ENCODE peak calls at places on chromosomes 1 and 21, in four cellular contexts. P, L, A and B are unnamed samples.

GRCh38 chr1:38044224-38045215 is 2.1 kb downstream of the POU3F1 start:
- DNase-seq in P (no peak), L (no peak), A (no peak), B (no peak)

GRCh38 chr1:201447911-201448871 is 20.8 kb downstream of the PHLDA3 start:
- DNase-seq in P (peak), L (peak), A (peak), B (peak)

GRCh38 chr1:219324629-219325367 is 151.1 kb downstream of the LYPLAL1 start:
- DNase-seq in P (peak), L (no peak), A (no peak), B (peak)

GRCh38 chr21:38306833-38307232 is 50.0 kb downstream of the KCNJ15 start:
- DNase-seq in P (peak), L (no peak), A (no peak), B (peak)

GRCh38 chr1:39901486-39902120 is at the start of gene MYCL:
- DNase-seq in P (peak), L (peak), A (peak), B (peak)

GRCh38 chr1:246365708-246366107 is 141.4 kb downstream of the SMYD3 start:
- DNase-seq in P (no peak), L (no peak), A (no peak), B (no peak)

GRCh38 chr1:77536813-77537212 is 145.6 kb downstream of the ZZZ3 start:
- DNase-seq in P (peak), L (no peak), A (no peak), B (peak)

GRCh38 chr1:206001476-206001888 is 1.7 kb downstream of the RAB7B start:
- DNase-seq in P (peak), L (no peak), A (peak), B (peak)

GRCh38 chr1:11804666-11805453 is 904 bp downstream of the MTHFR start:
- DNase-seq in P (no peak), L (no peak), A (peak), B (peak)

GRCh38 chr21:45638707-45639106 is 4.8 kb upstream of the PCBP3 start:
- DNase-seq in P (no peak), L (no peak), A (no peak), B (no peak)

GRCh38 chr21:33327792-33328433 is 3.1 kb downstream of the IFNAR1 start:
- DNase-seq in P (no peak), L (no peak), A (no peak), B (no peak)

GRCh38 chr1:228691926-228692325 is 43.4 kb upstream of the RHOU start:
- DNase-seq in P (peak), L (peak), A (no peak), B (peak)

GRCh38 chr1:21904725-21905520 is 32.2 kb downstream of the HSPG2 start:
- DNase-seq in P (peak), L (no peak), A (peak), B (peak)

GRCh38 chr1:87766737-87767136 is 438.1 kb downstream of the LMO4 start:
- DNase-seq in P (peak), L (no peak), A (no peak), B (peak)

GRCh38 chr1:217965156-217965786 is 319.8 kb upstream of the RRP15 start:
- DNase-seq in P (no peak), L (no peak), A (no peak), B (no peak)

DNA sequence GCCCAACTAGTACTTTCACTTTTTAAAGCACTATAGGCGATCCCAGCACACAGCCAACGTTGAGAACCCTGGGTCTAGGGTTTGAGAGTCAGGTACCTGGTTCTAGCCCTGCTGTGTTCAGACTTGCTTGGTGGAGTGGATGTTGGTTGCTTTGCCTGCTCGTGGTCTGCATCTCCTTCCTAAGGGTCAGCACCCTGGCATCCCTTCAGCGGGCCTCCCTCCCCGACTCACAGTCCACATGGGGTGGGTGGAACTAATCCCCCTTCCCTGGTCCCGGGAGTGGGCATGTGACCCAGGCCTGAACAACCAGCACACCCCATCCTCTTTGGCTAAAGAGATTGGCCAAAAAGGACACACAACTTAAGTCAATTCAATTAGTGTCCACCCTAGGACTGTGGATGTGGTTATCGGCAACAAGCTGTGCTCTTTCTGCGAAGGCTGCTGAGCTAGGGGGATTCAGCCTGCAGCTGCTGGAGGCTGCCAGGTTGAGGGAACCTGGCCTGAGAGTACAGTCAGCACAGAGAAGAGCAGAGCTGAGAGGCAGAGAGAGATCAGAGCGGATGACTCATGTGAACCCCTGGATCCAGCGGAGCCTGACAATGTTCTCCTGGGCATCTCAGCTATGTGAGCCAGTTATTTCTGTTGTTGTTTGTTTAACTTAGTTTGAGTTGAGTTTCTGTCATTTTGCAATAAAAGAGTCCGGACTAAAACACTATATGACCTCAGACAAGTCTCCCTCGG is 138.9 kb downstream of the ACTL8 start:
- DNase-seq in P (no peak), L (no peak), A (no peak), B (peak)
- TF ChIP-seq BHLHE40 in P (no peak), L (no peak), A (no peak), B (no peak)

GRCh38 chr1:74697832-74698231 is 24.2 kb upstream of the ERICH3 start:
- DNase-seq in P (no peak), L (no peak), A (no peak), B (no peak)

GRCh38 chr1:74699331-74699730 is 25.7 kb upstream of the ERICH3 start:
- DNase-seq in P (no peak), L (no peak), A (no peak), B (no peak)

GRCh38 chr1:74703386-74704182 is 29.3 kb downstream of the CRYZ start:
- DNase-seq in P (no peak), L (no peak), A (no peak), B (no peak)
- TF ChIP-seq BHLHE40 in P (no peak), L (no peak), A (no peak), B (no peak)

GRCh38 chr1:163085041-163085903 is 16.1 kb downstream of the RGS4 start:
- DNase-seq in P (no peak), L (no peak), A (no peak), B (peak)

GRCh38 chr1:163084330-163084729 is 15.2 kb downstream of the RGS4 start:
- DNase-seq in P (no peak), L (no peak), A (no peak), B (peak)

GRCh38 chr1:163083690-163084089 is 14.5 kb downstream of the RGS4 start:
- DNase-seq in P (no peak), L (no peak), A (no peak), B (peak)

GRCh38 chr1:163082971-163083370 is 13.8 kb downstream of the RGS4 start:
- DNase-seq in P (no peak), L (no peak), A (no peak), B (no peak)

DNA sequence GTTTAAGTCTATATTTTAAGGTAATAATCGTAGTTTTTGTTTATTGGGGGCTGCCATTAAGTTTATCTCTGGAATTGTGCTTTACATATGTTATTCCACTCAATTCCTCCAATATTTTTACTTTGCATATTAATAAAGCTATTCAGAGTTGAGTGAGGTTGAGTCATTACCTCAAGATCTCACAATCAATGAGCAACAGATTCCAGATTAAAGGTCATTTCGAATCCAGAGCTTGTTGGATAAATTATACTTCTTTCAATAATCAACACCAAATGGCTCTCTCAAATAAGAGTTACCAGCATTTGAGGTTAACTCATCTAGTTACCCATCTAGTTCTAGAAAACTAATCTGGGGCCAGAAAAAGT is 16.7 kb downstream of the RGS4 start:
- DNase-seq in P (no peak), L (no peak), A (no peak), B (peak)
- TF ChIP-seq BHLHE40 in P (no peak), L (no peak), A (no peak), B (no peak)

DNA sequence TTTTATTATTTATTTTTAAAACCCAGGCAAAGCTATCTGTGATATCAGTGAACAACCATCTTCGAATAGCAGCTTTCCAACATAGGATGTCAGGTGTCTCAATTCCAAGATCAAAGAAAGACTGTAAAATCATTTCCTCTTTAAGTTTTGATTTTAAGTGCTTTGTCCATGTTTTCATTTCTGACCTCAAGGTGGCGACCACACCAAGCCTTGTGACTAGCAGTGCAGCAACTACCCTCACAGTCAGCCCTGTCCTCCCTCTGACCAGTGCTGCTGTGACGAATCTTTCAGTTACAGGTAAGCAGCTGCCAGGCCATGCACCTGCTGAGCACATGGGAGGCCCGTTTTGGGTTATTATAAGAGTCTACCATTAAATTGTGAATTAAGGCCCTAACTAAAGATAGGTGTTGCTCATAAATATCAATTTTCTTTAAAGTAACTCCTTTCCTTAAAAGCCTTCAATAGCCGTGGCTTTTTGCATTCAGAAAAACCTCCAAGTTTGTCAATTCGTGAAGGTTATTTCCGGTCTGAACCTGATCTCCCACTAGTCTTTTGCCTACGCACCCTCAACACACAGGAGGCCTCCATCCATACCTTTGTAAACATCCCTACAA is 117.0 kb downstream of the CD247 start:
- DNase-seq in P (peak), L (peak), A (peak), B (peak)
- TF ChIP-seq BHLHE40 in P (no peak), L (no peak), A (no peak), B (no peak)

GRCh38 chr1:159170639-159171038 is 776 bp upstream of the CADM3 start:
- DNase-seq in P (no peak), L (no peak), A (no peak), B (no peak)

GRCh38 chr1:159171688-159172501 is 480 bp downstream of the CADM3 start:
- DNase-seq in P (no peak), L (no peak), A (no peak), B (no peak)

GRCh38 chr1:159172599-159173291 is 1.3 kb downstream of the CADM3 start:
- DNase-seq in P (no peak), L (no peak), A (no peak), B (no peak)

GRCh38 chr1:159173303-159173702 is 1.9 kb downstream of the CADM3 start:
- DNase-seq in P (no peak), L (no peak), A (no peak), B (no peak)

GRCh38 chr1:159171254-159171687 is at the start of gene CADM3:
- DNase-seq in P (no peak), L (no peak), A (no peak), B (no peak)
- TF ChIP-seq BHLHE40 in P (no peak), L (no peak), A (no peak), B (no peak)

DNA sequence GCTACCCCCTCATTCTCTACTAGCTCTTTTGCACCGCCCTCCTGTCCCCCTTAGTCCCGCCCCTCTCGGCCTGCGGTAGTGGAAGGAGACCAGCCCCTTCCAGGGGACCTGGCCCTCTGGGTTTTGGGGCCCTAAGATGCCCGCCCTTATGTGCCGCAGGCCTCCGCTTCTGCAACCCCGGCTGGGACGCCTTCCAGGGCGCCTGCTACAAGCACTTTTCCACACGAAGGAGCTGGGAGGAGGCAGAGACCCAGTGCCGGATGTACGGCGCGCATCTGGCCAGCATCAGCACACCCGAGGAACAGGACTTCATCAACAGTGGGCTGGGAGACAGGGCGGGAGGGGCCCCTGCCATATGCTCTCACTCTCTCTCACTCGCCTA is 14.9 kb downstream of the BCAN start:
- DNase-seq in P (no peak), L (no peak), A (no peak), B (no peak)
- TF ChIP-seq BHLHE40 in P (no peak), L (no peak), A (no peak), B (no peak)